ENCODE peak calls at places on chromosome 4, in four cellular contexts. W is thoracic aorta, B is lower lobe of right lung, D is IMR-90. L is an unnamed sample.
A peak's percentile ranks its signal among the peaks of the same experiment; 100 is the strongest.

GRCh38 chr4:182825003-182825402 is 92.2 kb downstream of the DCTD start:
- DNase-seq in W (no peak), B (no peak), D (no peak), L (no peak)

GRCh38 chr4:79225360-79225759 is 100.5 kb downstream of the NAA11 start:
- DNase-seq in W (no peak), B (no peak), D (no peak), L (no peak)

GRCh38 chr4:17336524-17336941 is 175.4 kb downstream of the QDPR start:
- DNase-seq in W (no peak), B (no peak), D (peak; percentile 48), L (peak; percentile 71)

GRCh38 chr4:168694669-168695068 is 197.8 kb downstream of the PALLD start:
- DNase-seq in W (no peak), B (no peak), D (peak; percentile 72), L (no peak)

GRCh38 chr4:94479358-94480141 is 27.8 kb downstream of the PDLIM5 start:
- DNase-seq in W (no peak), B (no peak), D (no peak), L (no peak)

GRCh38 chr4:47639531-47639930 is 154.5 kb downstream of the ATP10D start:
- DNase-seq in W (no peak), B (no peak), D (peak; percentile 65), L (no peak)

GRCh38 chr4:148632476-148632875 is 190.3 kb upstream of the NR3C2 start:
- DNase-seq in W (no peak), B (no peak), D (no peak), L (no peak)

GRCh38 chr4:127783026-127783769 is 1.1 kb downstream of the HSPA4L start:
- DNase-seq in W (peak; percentile 45), B (peak; percentile 67), D (peak; percentile 65), L (peak; percentile 87)

GRCh38 chr4:119525771-119526712 is 102.6 kb downstream of the PDE5A start:
- DNase-seq in W (no peak), B (no peak), D (peak; percentile 43), L (no peak)

GRCh38 chr4:147019061-147019460 is 73.4 kb upstream of the TTC29 start:
- DNase-seq in W (peak; percentile 20), B (peak; percentile 62), D (peak; percentile 56), L (peak; percentile 71)

GRCh38 chr4:61152433-61152832 is 47.7 kb upstream of the ADGRL3 start:
- DNase-seq in W (no peak), B (no peak), D (no peak), L (no peak)

GRCh38 chr4:180757927-180758326 is 1485.3 kb upstream of the TENM3 start:
- DNase-seq in W (no peak), B (no peak), D (no peak), L (no peak)

GRCh38 chr4:5037553-5038551 is 13.4 kb upstream of the STK32B start:
- DNase-seq in W (no peak), B (no peak), D (peak; percentile 99), L (no peak)

GRCh38 chr4:42708625-42709024 is 51.7 kb upstream of the ATP8A1 start:
- DNase-seq in W (no peak), B (no peak), D (no peak), L (no peak)

GRCh38 chr4:142818009-142818408 is 28.1 kb downstream of the INPP4B start:
- DNase-seq in W (no peak), B (no peak), D (peak; percentile 26), L (no peak)

GRCh38 chr4:40763228-40763716 is 13.5 kb downstream of the NSUN7 start:
- DNase-seq in W (no peak), B (no peak), D (peak; percentile 51), L (no peak)

GRCh38 chr4:37322122-37322521 is 77.6 kb downstream of the NWD2 start:
- DNase-seq in W (no peak), B (no peak), D (no peak), L (no peak)

GRCh38 chr4:23945521-23946017 is 55.7 kb upstream of the PPARGC1A start:
- DNase-seq in W (no peak), B (peak; percentile 43), D (peak; percentile 86), L (no peak)

GRCh38 chr4:108415389-108415788 is 205.0 kb upstream of the RPL34 start:
- DNase-seq in W (no peak), B (no peak), D (no peak), L (no peak)

GRCh38 chr4:148376151-148376550 is 66.1 kb downstream of the NR3C2 start:
- DNase-seq in W (no peak), B (no peak), D (peak; percentile 62), L (peak; percentile 75)

GRCh38 chr4:112968456-112969159 is 80.8 kb upstream of the ANK2 start:
- DNase-seq in W (no peak), B (no peak), D (peak; percentile 5), L (no peak)

GRCh38 chr4:5027366-5027765 is 8.1 kb upstream of the CYTL1 start:
- DNase-seq in W (no peak), B (no peak), D (peak; percentile 42), L (no peak)

GRCh38 chr4:139144161-139144859 is 32.7 kb downstream of the ELF2 start:
- DNase-seq in W (no peak), B (peak; percentile 79), D (peak; percentile 66), L (peak; percentile 75)

GRCh38 chr4:14168919-14169318 is 541.4 kb upstream of the BOD1L1 start:
- DNase-seq in W (no peak), B (no peak), D (peak; percentile 91), L (no peak)

GRCh38 chr4:120317713-120318112 is 251.1 kb upstream of the MAD2L1 start:
- DNase-seq in W (no peak), B (no peak), D (no peak), L (no peak)

GRCh38 chr4:151152033-151152432 is 52.6 kb downstream of the RPS3A start:
- DNase-seq in W (no peak), B (no peak), D (no peak), L (no peak)

GRCh38 chr4:48133668-48134444 is at the start of gene TXK:
- DNase-seq in W (no peak), B (no peak), D (peak; percentile 13), L (no peak)

GRCh38 chr4:115152081-115152480 is 38.7 kb upstream of the NDST4 start:
- DNase-seq in W (no peak), B (no peak), D (no peak), L (no peak)

GRCh38 chr4:113952452-113953029 is 26.9 kb downstream of the ARSJ start:
- DNase-seq in W (no peak), B (no peak), D (peak; percentile 62), L (no peak)

GRCh38 chr4:139975830-139976272 is 178.1 kb downstream of the MAML3 start:
- DNase-seq in W (no peak), B (no peak), D (peak; percentile 56), L (no peak)

GRCh38 chr4:89836031-89836777 is 757 bp downstream of the SNCA start:
- DNase-seq in W (no peak), B (no peak), D (no peak), L (no peak)

DNA sequence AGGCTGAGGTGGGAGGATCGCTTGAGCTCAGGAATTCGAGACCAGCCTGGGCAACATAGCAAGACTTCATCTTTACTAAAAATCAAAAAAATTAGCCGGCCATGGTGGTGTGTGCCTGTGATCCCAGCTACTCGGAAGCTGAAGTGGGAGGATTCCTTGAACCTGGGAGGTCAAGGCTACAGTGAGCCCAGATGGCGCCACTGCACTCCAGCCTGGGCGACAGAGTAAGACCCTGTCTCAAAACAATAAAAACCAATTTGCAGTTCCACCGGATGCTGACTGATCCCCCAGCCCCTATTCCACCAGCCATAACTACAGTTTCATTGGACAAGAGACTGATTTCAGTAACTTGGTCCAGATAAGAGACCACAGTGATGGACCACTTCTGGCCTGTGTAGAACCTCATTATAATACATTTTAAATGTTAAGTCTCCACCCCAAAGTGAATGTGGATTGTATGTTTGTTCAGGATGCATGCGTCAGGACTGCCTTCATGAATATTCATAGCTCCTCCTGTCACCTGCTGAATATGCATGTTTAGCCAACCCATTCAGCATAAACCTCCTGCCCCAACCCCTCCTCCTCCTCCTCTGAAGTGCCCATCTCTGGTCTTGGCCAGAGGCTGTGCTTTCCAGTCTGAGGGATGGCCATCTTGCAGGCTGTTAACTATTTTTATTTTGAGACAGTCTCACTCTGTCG is 2.3 kb upstream of the SLBP start:
- DNase-seq in W (no peak), B (no peak), D (no peak), L (no peak)
- H3K4me3 ChIP-seq in W (no peak overlapping the region), B (peak overlapping the region; percentile 95), D (no peak overlapping the region), L (no peak overlapping the region)

DNA sequence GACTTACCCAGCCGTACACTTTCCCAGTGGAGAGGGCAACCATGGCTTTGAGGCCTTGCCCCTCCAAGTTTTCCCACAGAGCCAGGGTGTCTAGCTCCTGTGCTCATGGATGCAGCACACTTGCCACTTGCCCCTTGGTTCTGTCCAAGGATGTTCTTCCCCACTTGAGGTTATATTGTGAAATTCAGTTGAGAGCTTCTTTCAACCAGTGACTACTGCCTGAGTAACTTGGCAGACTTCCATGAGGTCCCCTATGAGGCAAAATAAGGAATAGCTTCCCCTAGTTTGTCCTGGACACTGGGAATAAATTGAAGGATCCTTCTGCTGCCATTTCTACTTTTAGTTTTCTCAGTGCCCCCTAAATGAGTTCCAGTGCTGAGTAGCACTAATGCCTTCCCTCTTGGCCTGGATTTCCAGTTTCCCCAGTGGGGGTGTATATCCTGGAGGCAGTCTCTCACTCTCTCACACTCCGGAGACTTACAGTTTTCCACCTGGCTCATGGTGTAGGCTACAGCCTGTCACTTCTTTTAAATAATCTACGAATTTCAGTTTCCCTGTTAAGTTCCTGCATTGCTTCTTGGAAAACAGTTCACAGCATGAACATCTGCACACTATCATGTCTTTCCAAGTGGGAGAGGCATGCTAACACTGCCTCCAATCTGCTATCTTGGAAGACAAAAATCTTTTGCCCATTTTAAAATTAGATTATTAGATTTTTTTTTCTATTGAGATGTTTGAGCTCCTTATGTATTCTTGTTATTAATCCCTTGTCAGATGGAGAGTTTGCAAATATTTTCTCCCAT is 36.5 kb upstream of the ADH4 start:
- DNase-seq in W (no peak), B (no peak), D (peak; percentile 83), L (peak; percentile 79)
- H3K27ac ChIP-seq in W (no peak overlapping the region), B (no peak overlapping the region), D (no peak overlapping the region), L (peak overlapping the region; percentile 67)

DNA sequence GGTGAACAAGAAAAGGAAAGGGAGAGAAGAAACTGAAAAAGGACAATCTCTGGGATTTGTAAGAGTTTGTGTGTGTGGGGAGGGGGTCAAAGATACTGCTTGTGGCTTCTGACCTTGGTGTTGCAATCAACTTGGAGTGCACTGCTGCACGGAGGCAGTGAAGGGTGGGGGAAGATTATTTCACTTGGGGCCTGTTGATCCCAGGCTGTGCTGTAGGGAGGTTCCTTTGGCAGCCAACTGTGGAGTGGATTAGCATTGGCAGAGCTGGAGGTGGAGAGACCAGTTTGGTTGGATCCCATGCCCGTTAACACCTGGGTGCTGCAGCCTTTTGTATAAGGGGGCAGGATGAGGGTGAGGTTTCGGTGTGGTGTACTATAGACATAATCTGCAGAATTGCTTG is 38.2 kb downstream of the AFF1 start:
- DNase-seq in W (no peak), B (peak; percentile 67), D (no peak), L (no peak)
- H3K4me1 ChIP-seq in W (peaks cover 7% of the 10 kb centered on the region), B (peaks cover 63% of the 10 kb centered on the region), D (peaks cover 3% of the 10 kb centered on the region), L (peaks cover 26% of the 10 kb centered on the region)

GRCh38 chr4:153538408-153539057 is 72.4 kb downstream of the TMEM131L start:
- DNase-seq in W (no peak), B (no peak), D (peak; percentile 26), L (peak; percentile 69)
- H3K4me3 ChIP-seq in W (peak overlapping the region; percentile 65), B (peak overlapping the region; percentile 33), D (peak overlapping the region; percentile 25), L (peak overlapping the region; percentile 21)

DNA sequence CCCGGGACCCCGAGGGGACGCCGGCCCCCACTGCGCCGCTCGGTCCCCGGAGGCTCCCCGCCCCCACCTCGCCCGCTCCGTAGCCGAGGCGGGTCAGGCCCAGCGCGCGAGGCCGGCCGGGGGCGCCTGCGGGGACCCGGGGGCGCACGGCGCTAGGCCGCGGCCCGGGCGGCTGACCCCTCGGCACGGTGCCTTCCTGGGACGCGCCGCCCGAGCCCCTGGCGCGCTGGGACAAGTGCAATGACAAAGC is 1.2 kb downstream of the IRF2 start:
- DNase-seq in W (no peak), B (no peak), D (no peak), L (no peak)
- H3K27ac ChIP-seq in W (peak overlapping the region; percentile 97), B (peak overlapping the region; percentile 99), D (peak overlapping the region; percentile 89), L (peak overlapping the region; percentile 99)